ENCODE peak calls at places on chromosomes 3 and 15, in seven cellular contexts. L, P, R, F, Z, I and X are unnamed samples.

GRCh38 chr3:37946531-37946889 is 44.1 kb upstream of the VILL start:
- DNase-seq in Z (no peak), I (no peak), P (no peak), L (no peak), R (no peak), F (no peak), X (no peak)

GRCh38 chr3:15060029-15060428 is 5.1 kb downstream of the MRPS25 start:
- DNase-seq in R (no peak), L (no peak), F (no peak), P (no peak), I (no peak), Z (no peak), X (no peak)

GRCh38 chr3:60953406-60953805 is 297.8 kb downstream of the FHIT start:
- DNase-seq in R (no peak), I (no peak), Z (peak; percentile 18), P (no peak), F (no peak), L (no peak), X (no peak)

GRCh38 chr3:184156522-184156955 is 1.4 kb downstream of the DVL3 start:
- DNase-seq in Z (peak; percentile 50), R (no peak), I (peak; percentile 46), L (no peak), P (no peak), F (no peak), X (no peak)

GRCh38 chr3:194220776-194221735 is 85.1 kb downstream of the HES1 start:
- DNase-seq in I (no peak), P (no peak), F (no peak), R (no peak), Z (no peak), L (no peak), X (no peak)

GRCh38 chr15:47367991-47368390 is 349.3 kb upstream of the SEMA6D start:
- DNase-seq in L (no peak), R (no peak), Z (no peak), F (no peak), I (no peak), P (no peak), X (no peak)

GRCh38 chr3:59069838-59070237 is 20.0 kb upstream of the CFAP20DC start:
- DNase-seq in Z (no peak), R (no peak), F (no peak), L (no peak), P (no peak), I (no peak), X (no peak)

GRCh38 chr3:25604107-25604805 is 60.5 kb downstream of the TOP2B start:
- DNase-seq in F (no peak), P (no peak), I (no peak), L (no peak), R (peak; percentile 34), Z (no peak), X (no peak)

GRCh38 chr3:11944052-11944673 is 60.0 kb upstream of the SYN2 start:
- DNase-seq in P (peak; percentile 70), F (no peak), I (peak; percentile 11), R (peak; percentile 68), Z (peak; percentile 37), L (peak; percentile 28), X (no peak)

GRCh38 chr3:60810876-60811275 is 440.4 kb downstream of the FHIT start:
- DNase-seq in Z (no peak), I (no peak), F (no peak), P (no peak), L (no peak), R (no peak), X (no peak)

GRCh38 chr3:123750659-123751420 is 133.3 kb downstream of the MYLK start:
- DNase-seq in L (no peak), Z (no peak), I (no peak), R (peak; percentile 77), F (no peak), P (peak; percentile 28), X (no peak)

GRCh38 chr15:85493258-85493657 is 112.9 kb downstream of the AKAP13 start:
- DNase-seq in R (no peak), Z (no peak), P (no peak), F (no peak), I (no peak), L (no peak), X (no peak)

GRCh38 chr3:142447852-142448315 is at the start of gene XRN1:
- DNase-seq in P (peak; percentile 82), Z (peak; percentile 96), R (peak; percentile 94), F (peak; percentile 96), I (peak; percentile 97), L (peak; percentile 96), X (peak; percentile 97)
- TF ChIP-seq POLR2A in P (peak; percentile 65), Z (peak; percentile 91), R (peak; percentile 74), F (peak; percentile 62), I (peak; percentile 85), L (no peak), X (peak; percentile 39)

GRCh38 chr15:43184407-43185160 is 619 bp upstream of the CCNDBP1 start:
- DNase-seq in R (no peak), L (no peak), Z (no peak), I (no peak), F (no peak), P (no peak), X (no peak)

GRCh38 chr15:43187544-43188155 is 2.4 kb downstream of the CCNDBP1 start:
- DNase-seq in F (no peak), L (no peak), Z (no peak), I (no peak), P (peak; percentile 24), R (peak; percentile 51), X (no peak)

GRCh38 chr15:43186003-43186353 is 775 bp downstream of the CCNDBP1 start:
- DNase-seq in Z (peak; percentile 34), R (peak; percentile 10), F (no peak), P (no peak), L (no peak), I (peak; percentile 35), X (no peak)

GRCh38 chr15:43183270-43183669 is 1.9 kb upstream of the CCNDBP1 start:
- DNase-seq in P (no peak), I (no peak), F (no peak), L (no peak), Z (no peak), R (no peak), X (no peak)

DNA sequence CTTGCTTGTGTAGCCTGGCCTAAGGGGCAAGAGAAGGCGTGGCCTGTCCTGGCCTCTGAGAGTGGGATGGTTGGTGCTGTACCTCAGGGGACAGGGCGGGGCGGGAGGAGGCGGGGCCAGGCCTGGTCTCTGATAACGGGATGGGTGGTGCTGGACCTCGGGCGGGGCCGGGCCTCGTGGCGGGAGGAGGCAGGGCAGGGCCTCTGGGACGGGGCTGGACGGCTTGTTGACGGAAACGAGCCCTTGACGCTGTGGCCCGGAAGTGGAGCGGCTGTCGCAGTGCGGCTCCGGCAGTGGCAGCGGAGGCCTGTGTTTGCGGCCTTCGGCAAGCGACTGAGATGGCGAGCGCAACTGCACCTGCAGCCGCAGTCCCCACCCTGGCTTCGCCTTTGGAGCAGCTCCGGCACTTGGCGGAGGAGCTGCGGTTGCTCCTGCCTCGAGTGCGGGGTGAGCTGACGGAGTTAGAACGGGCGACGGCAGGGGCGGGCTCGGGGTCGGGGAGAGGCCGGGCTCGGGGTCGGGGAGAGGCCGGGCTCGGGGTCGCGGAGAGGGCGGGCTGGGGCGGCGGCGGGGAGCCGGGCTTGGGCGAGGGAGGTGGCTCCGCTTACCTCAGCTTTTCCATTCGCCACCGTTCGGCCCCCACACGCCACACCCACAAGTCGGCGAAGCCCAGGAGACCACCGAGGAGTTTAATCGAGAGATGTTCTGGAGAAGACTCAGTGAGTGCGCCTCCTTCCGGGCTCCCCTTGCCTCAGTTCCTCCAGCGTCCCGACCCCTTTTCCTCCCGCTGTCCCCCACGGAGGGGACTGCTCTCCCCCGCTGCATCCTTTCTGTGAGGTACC is at the start of gene CCNDBP1:
- DNase-seq in Z (peak; percentile 98), R (peak; percentile 93), P (peak; percentile 84), L (peak; percentile 98), I (peak; percentile 98), F (peak; percentile 97), X (no peak)
- TF ChIP-seq CTCF in Z (peak; percentile 23), R (peak; percentile 16), P (peak; percentile 46), L (no peak), I (peak; percentile 22), F (no peak), X (no peak)

GRCh38 chr3:181362378-181362777 is 349.3 kb upstream of the SOX2 start:
- DNase-seq in Z (peak; percentile 29), F (no peak), P (no peak), R (no peak), I (no peak), L (no peak), X (no peak)

GRCh38 chr3:181363231-181363630 is 348.5 kb upstream of the SOX2 start:
- DNase-seq in R (no peak), Z (no peak), L (no peak), P (no peak), I (no peak), F (no peak), X (no peak)

GRCh38 chr3:181354140-181354539 is 357.6 kb upstream of the SOX2 start:
- DNase-seq in P (no peak), Z (no peak), F (no peak), I (no peak), R (no peak), L (no peak), X (no peak)

GRCh38 chr3:181358060-181358459 is 353.7 kb upstream of the SOX2 start:
- DNase-seq in Z (no peak), P (no peak), R (no peak), I (no peak), F (no peak), L (no peak), X (no peak)

GRCh38 chr3:181358555-181358954 is 353.2 kb upstream of the SOX2 start:
- DNase-seq in F (no peak), P (no peak), L (no peak), I (no peak), Z (no peak), R (no peak), X (no peak)
- H3K4me1 ChIP-seq in F (no peaks in the 10 kb centered on the region), P (no peaks in the 10 kb centered on the region), L (no peaks in the 10 kb centered on the region), I (no peaks in the 10 kb centered on the region), Z (no peaks in the 10 kb centered on the region), R (no peaks in the 10 kb centered on the region), X (no peaks in the 10 kb centered on the region)

DNA sequence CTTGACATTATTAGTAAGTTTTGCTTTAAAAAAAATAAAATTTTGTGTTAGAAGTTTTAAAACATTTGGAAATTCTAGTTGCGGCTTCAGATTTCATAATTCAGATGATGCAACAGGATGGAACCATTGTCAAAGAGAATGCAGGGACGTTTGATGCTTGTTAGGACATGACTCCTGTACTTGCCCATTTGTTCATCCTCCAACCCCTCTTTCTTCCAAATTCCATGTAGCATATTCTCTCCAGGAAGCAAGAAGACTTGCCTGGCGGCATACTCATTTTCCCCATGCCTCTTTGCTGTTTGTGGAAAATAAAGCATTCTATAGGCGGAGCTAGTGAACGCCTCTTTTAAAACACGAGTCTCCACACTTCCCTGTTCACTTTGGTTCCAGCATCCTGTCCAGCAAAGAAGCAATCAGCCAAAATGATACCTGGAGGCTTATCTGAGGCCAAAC is at the start of gene CSTA:
- DNase-seq in Z (no peak), I (no peak), L (no peak), R (no peak), F (no peak), P (no peak), X (no peak)
- TF ChIP-seq POLR2A in Z (no peak), I (no peak), L (no peak), R (no peak), F (no peak), P (peak; percentile 66), X (no peak)